ENCODE peak calls at places on chromosomes 11 and 22, in eight cellular contexts. V is CD4-positive, alpha-beta memory T cell; T is effector memory CD4-positive, alpha-beta T cell; H is stomach; M is spleen; L is right lobe of liver; Y is cardiac muscle cell; I is hepatocyte. U is an unnamed sample.

GRCh38 chr22:49849161-49850020 is 4.3 kb upstream of the ZBED4 start:
- DNase-seq in Y (no peak), I (no peak), T (no peak), L (no peak), V (no peak), M (peak; percentile 83), H (no peak), U (peak; percentile 66)

GRCh38 chr11:74325649-74326645 is 14.5 kb upstream of the P4HA3 start:
- DNase-seq in I (peak; percentile 41), L (no peak), V (no peak), Y (peak; percentile 96), T (no peak), H (peak; percentile 91), M (no peak), U (peak; percentile 77)

GRCh38 chr11:36452987-36453386 is 57.1 kb downstream of the TRAF6 start:
- DNase-seq in T (no peak), M (no peak), I (no peak), Y (peak; percentile 12), V (no peak), L (no peak), H (no peak), U (no peak)

GRCh38 chr11:7252683-7253213 is 1.0 kb downstream of the SYT9 start:
- DNase-seq in M (no peak), T (no peak), Y (no peak), H (no peak), I (no peak), L (peak; percentile 35), V (no peak), U (peak; percentile 56)

GRCh38 chr11:111324277-111324720 is 26.0 kb downstream of the POU2AF3 start:
- DNase-seq in I (no peak), V (no peak), T (no peak), Y (peak; percentile 15), L (no peak), H (no peak), M (no peak), U (no peak)

GRCh38 chr22:36339171-36340065 is 48.3 kb downstream of the MYH9 start:
- DNase-seq in L (no peak), I (no peak), H (no peak), V (no peak), M (no peak), Y (peak; percentile 77), T (no peak), U (no peak)

GRCh38 chr11:66981976-66982578 is 7.0 kb downstream of the C11orf86 start:
- DNase-seq in M (no peak), L (peak; percentile 79), Y (peak; percentile 89), V (no peak), T (no peak), H (peak; percentile 80), I (peak; percentile 75), U (peak; percentile 78)

GRCh38 chr22:50059185-50059880 is 1.2 kb upstream of the TTLL8 start:
- DNase-seq in H (no peak), V (no peak), I (peak; percentile 72), Y (peak; percentile 78), M (no peak), L (no peak), T (no peak), U (no peak)

GRCh38 chr11:2273311-2273710 is 2.9 kb upstream of the ASCL2 start:
- DNase-seq in T (no peak), M (no peak), L (no peak), Y (no peak), I (no peak), H (no peak), V (no peak), U (peak; percentile 41)
- H3K4me1 ChIP-seq in T (peaks cover 11% of the 10 kb centered on the region), M (peaks cover 30% of the 10 kb centered on the region), L (no peaks in the 10 kb centered on the region), Y (no peaks in the 10 kb centered on the region), I (peaks cover 12% of the 10 kb centered on the region), H (peaks cover 30% of the 10 kb centered on the region), V (peaks cover 16% of the 10 kb centered on the region), U (peaks cover 12% of the 10 kb centered on the region)

GRCh38 chr11:122814401-122814800 is 23.9 kb upstream of the CRTAM start:
- DNase-seq in Y (peak; percentile 10), M (no peak), L (no peak), T (no peak), V (no peak), H (no peak), I (no peak), U (no peak)

GRCh38 chr11:122815900-122816299 is 22.4 kb upstream of the CRTAM start:
- DNase-seq in T (no peak), Y (no peak), L (no peak), I (no peak), V (no peak), M (no peak), H (no peak), U (no peak)

GRCh38 chr11:122811721-122812120 is 26.6 kb upstream of the CRTAM start:
- DNase-seq in M (no peak), L (no peak), Y (no peak), H (no peak), T (no peak), I (no peak), V (no peak), U (no peak)

GRCh38 chr11:122812612-122813011 is 25.7 kb upstream of the CRTAM start:
- DNase-seq in L (no peak), Y (no peak), M (no peak), I (no peak), V (no peak), H (no peak), T (no peak), U (no peak)

GRCh38 chr11:122813176-122813917 is 25.0 kb upstream of the CRTAM start:
- DNase-seq in I (no peak), V (no peak), T (no peak), L (no peak), M (no peak), H (no peak), Y (no peak), U (no peak)
- H3K4me1 ChIP-seq in I (no peaks in the 10 kb centered on the region), V (peaks cover 7% of the 10 kb centered on the region), T (no peaks in the 10 kb centered on the region), L (no peaks in the 10 kb centered on the region), M (peaks cover 19% of the 10 kb centered on the region), H (peaks cover 11% of the 10 kb centered on the region), Y (no peaks in the 10 kb centered on the region), U (peaks cover 21% of the 10 kb centered on the region)

DNA sequence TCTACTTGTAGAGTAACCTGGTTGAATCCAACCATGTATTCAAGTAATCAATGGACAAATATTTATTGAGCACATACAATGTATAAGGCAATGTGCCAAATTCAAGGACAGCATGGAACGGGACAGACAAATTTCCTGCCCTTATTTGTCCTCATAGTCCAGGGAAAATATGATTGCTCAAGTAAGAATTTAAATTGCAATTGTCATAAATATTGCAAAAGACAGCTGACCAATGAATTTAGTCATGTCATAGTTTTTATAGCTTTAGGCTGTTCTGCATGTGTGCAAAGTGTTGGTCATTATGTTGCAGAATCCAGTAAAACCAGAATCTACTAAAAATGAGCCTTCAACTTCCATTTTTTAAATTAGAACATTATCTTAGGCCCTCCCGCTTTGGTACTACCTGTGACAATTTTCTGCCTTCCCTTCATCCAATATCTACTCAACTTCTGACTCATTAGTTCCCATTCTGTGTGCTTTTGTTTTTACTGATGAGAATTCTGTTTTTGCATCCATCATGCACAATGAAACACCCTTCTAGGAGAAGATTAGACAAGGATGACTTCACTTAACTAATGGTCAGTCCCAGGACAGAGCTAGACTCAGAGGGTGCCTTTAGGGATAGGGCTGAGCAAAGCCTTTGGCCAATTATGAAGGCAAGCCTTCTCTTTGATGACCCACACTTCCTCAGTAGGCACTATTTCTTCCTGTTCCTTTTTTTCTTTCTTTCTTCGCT is 45.8 kb upstream of the FIBIN start:
- DNase-seq in L (no peak), M (no peak), V (no peak), I (no peak), T (no peak), Y (peak; percentile 45), H (no peak), U (no peak)
- H3K4me1 ChIP-seq in L (no peaks in the 10 kb centered on the region), M (no peaks in the 10 kb centered on the region), V (no peaks in the 10 kb centered on the region), I (peaks cover 5% of the 10 kb centered on the region), T (no peaks in the 10 kb centered on the region), Y (no peaks in the 10 kb centered on the region), H (peaks cover 26% of the 10 kb centered on the region), U (peaks cover 5% of the 10 kb centered on the region)

DNA sequence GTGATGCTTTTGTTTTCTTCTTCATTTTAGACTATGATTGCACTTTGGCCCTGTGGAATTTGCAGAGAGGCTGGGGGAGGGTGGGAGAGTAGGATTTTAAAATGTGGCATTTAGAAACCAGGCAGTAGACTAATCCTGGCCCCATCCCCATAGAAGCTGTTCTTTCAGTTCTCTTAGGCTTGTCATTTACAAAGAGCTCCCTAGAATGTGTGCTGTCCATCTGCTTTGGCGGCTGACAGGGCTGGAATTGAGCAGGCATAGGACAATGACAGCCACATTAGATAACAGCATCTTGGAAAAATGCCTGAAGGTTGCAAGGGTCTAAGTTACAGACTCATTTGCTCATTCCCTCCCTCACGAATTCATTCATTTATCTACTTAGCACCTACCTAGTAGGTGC is 9.8 kb downstream of the INSC start:
- DNase-seq in L (no peak), V (no peak), I (no peak), H (no peak), T (no peak), M (no peak), Y (no peak), U (no peak)
- H3K4me1 ChIP-seq in L (no peaks in the 10 kb centered on the region), V (no peaks in the 10 kb centered on the region), I (no peaks in the 10 kb centered on the region), H (no peaks in the 10 kb centered on the region), T (no peaks in the 10 kb centered on the region), M (no peaks in the 10 kb centered on the region), Y (no peaks in the 10 kb centered on the region), U (no peaks in the 10 kb centered on the region)

GRCh38 chr11:61830318-61831105 is 2.4 kb downstream of the FADS2 start:
- DNase-seq in I (no peak), T (no peak), H (no peak), M (no peak), Y (peak; percentile 66), V (no peak), L (no peak), U (no peak)
- H3K4me1 ChIP-seq in I (peaks cover 39% of the 10 kb centered on the region), T (peaks cover 40% of the 10 kb centered on the region), H (peaks cover 40% of the 10 kb centered on the region), M (peaks cover 45% of the 10 kb centered on the region), Y (peaks cover 17% of the 10 kb centered on the region), V (peaks cover 39% of the 10 kb centered on the region), L (no peaks in the 10 kb centered on the region), U (peaks cover 28% of the 10 kb centered on the region)